ENCODE peak calls at places on chromosomes 3 and 15, in six cellular contexts. I is NCI-H2171; P is astrocyte of the spinal cord; J is activated CD4-positive, alpha-beta T cell treated with anti-CD3 and anti-CD28 coated beads for 48 hours; W is coronary artery; G is OCI-LY7. H is an unnamed sample.
A peak's percentile ranks its signal among the peaks of the same experiment; 100 is the strongest.

GRCh38 chr15:31304074-31304648 is 22.5 kb upstream of the KLF13 start:
- DNase-seq in P (no peak), W (no peak), I (no peak), J (no peak), G (no peak), H (no peak)

GRCh38 chr3:48927928-48928327 is 9.3 kb downstream of the ARIH2 start:
- DNase-seq in J (no peak), W (no peak), G (no peak), I (no peak), P (no peak), H (no peak)

GRCh38 chr15:32733276-32733675 is 15.5 kb downstream of the GREM1 start:
- DNase-seq in G (no peak), P (peak; percentile 47), W (no peak), I (no peak), J (no peak), H (no peak)

GRCh38 chr3:133643611-133644010 is 18.1 kb downstream of the TOPBP1 start:
- DNase-seq in J (no peak), P (no peak), G (no peak), W (no peak), I (no peak), H (no peak)

GRCh38 chr3:22885039-22885438 is 318.1 kb upstream of the UBE2E2 start:
- DNase-seq in I (no peak), J (no peak), W (no peak), P (no peak), G (no peak), H (no peak)

GRCh38 chr15:70584838-70585706 is 178.3 kb downstream of the UACA start:
- DNase-seq in G (no peak), P (peak; percentile 51), I (peak; percentile 31), J (peak; percentile 58), W (no peak), H (peak; percentile 69)

GRCh38 chr3:133855772-133856171 is 39.9 kb downstream of the RAB6B start:
- DNase-seq in I (no peak), G (no peak), J (no peak), W (no peak), P (peak; percentile 17), H (no peak)

GRCh38 chr3:139916271-139916670 is 18.7 kb upstream of the CLSTN2 start:
- DNase-seq in P (no peak), G (no peak), J (no peak), I (no peak), W (no peak), H (no peak)

GRCh38 chr3:57100046-57100695 is 39.7 kb downstream of the SPATA12 start:
- DNase-seq in J (peak; percentile 78), P (peak; percentile 78), W (no peak), G (peak; percentile 86), I (peak; percentile 45), H (peak; percentile 79)

GRCh38 chr15:99343836-99344551 is 92.7 kb downstream of the LRRC28 start:
- DNase-seq in G (peak; percentile 18), J (peak; percentile 60), I (no peak), P (no peak), W (no peak), H (no peak)

GRCh38 chr15:67925182-67925581 is 85.3 kb upstream of the RNU6-1 start:
- DNase-seq in W (no peak), G (no peak), I (no peak), J (no peak), P (no peak), H (no peak)

GRCh38 chr15:80934761-80935221 is 54.8 kb downstream of the MESD start:
- DNase-seq in G (no peak), W (no peak), P (peak; percentile 39), J (no peak), I (no peak), H (no peak)

GRCh38 chr3:16834214-16834613 is 50.5 kb upstream of the PLCL2 start:
- DNase-seq in G (no peak), W (no peak), P (no peak), I (no peak), J (no peak), H (no peak)

GRCh38 chr3:123459867-123460266 is 11.0 kb upstream of the ADCY5 start:
- DNase-seq in W (no peak), I (no peak), J (no peak), P (no peak), G (no peak), H (no peak)

GRCh38 chr3:99394831-99395733 is 243.3 kb upstream of the COL8A1 start:
- DNase-seq in G (no peak), J (no peak), W (no peak), I (no peak), P (peak; percentile 84), H (no peak)

GRCh38 chr3:188156051-188156450 is 2.1 kb downstream of the LPP start:
- DNase-seq in J (peak; percentile 45), I (no peak), G (no peak), W (no peak), P (no peak), H (no peak)

GRCh38 chr3:50068134-50068533 is 20.6 kb upstream of the RBM5 start:
- DNase-seq in W (no peak), I (no peak), G (no peak), P (peak; percentile 33), J (no peak), H (no peak)

GRCh38 chr3:62151591-62151990 is 221.8 kb downstream of the FEZF2 start:
- DNase-seq in J (no peak), G (no peak), W (no peak), P (no peak), I (no peak), H (no peak)

GRCh38 chr15:83284563-83285283 is at the start of gene BNC1:
- DNase-seq in J (no peak), G (no peak), P (peak; percentile 45), I (no peak), W (no peak), H (peak; percentile 20)

GRCh38 chr15:67109141-67110034 is 44.0 kb downstream of the SMAD3 start:
- DNase-seq in J (no peak), P (peak; percentile 99), G (peak; percentile 77), I (no peak), W (no peak), H (no peak)

GRCh38 chr15:99435761-99436346 is 129.9 kb upstream of the MEF2A start:
- DNase-seq in J (no peak), W (no peak), P (no peak), G (no peak), I (no peak), H (no peak)

GRCh38 chr3:158447408-158447807 is 123.6 kb upstream of the MLF1 start:
- DNase-seq in P (no peak), G (no peak), I (no peak), W (no peak), J (no peak), H (no peak)

GRCh38 chr3:37466660-37467359 is 292.4 kb upstream of the LRRFIP2 start:
- DNase-seq in G (no peak), I (peak; percentile 32), W (no peak), P (no peak), J (no peak), H (no peak)

GRCh38 chr3:112848196-112848595 is 1.5 kb upstream of the CD200R1L start:
- DNase-seq in G (peak; percentile 28), W (no peak), P (no peak), I (no peak), J (no peak), H (no peak)

GRCh38 chr15:39400821-39401550 is 179.9 kb upstream of the THBS1 start:
- DNase-seq in G (no peak), W (no peak), P (no peak), I (no peak), J (no peak), H (no peak)

GRCh38 chr15:34248190-34248589 is 23.4 kb downstream of the EMC4 start:
- DNase-seq in G (no peak), P (no peak), J (no peak), W (no peak), I (no peak), H (no peak)

GRCh38 chr3:169280010-169280585 is 383.4 kb downstream of the MECOM start:
- DNase-seq in J (no peak), I (no peak), G (no peak), W (no peak), P (no peak), H (no peak)

GRCh38 chr3:141345951-141346817 is 22.1 kb upstream of the ZBTB38 start:
- DNase-seq in I (no peak), W (no peak), G (no peak), J (no peak), P (no peak), H (no peak)

GRCh38 chr3:120693439-120694172 is 11.6 kb upstream of the HGD start:
- DNase-seq in P (peak; percentile 55), I (no peak), W (no peak), J (no peak), G (no peak), H (no peak)

GRCh38 chr3:57756528-57757401 is 656 bp downstream of the SLMAP start:
- DNase-seq in G (peak; percentile 60), I (no peak), J (peak; percentile 59), W (peak; percentile 78), P (peak; percentile 59), H (peak; percentile 35)

GRCh38 chr3:71450162-71450561 is 133.4 kb downstream of the FOXP1 start:
- DNase-seq in I (no peak), P (no peak), W (no peak), J (no peak), G (peak; percentile 36), H (no peak)

GRCh38 chr3:112770026-112770626 is 76.5 kb downstream of the CD200R1L start:
- DNase-seq in G (no peak), W (no peak), J (peak; percentile 73), I (no peak), P (peak; percentile 53), H (no peak)

GRCh38 chr15:57156210-57156887 is 220.0 kb upstream of the CGNL1 start:
- DNase-seq in W (no peak), I (no peak), J (no peak), P (peak; percentile 21), G (no peak), H (no peak)

GRCh38 chr3:45103334-45103733 is 42.8 kb downstream of the CDCP1 start:
- DNase-seq in G (no peak), I (no peak), J (no peak), P (no peak), W (no peak), H (no peak)

GRCh38 chr3:153348457-153349137 is 186.6 kb downstream of the RAP2B start:
- DNase-seq in I (no peak), P (peak; percentile 37), J (no peak), G (no peak), W (no peak), H (no peak)